ENCODE peak calls at places on chromosomes 4 and X, in four cellular contexts. L, K, M and Q are unnamed samples.

GRCh38 chr4:154329268-154329858 is 162.2 kb downstream of the DCHS2 start:
- DNase-seq in K (no peak), L (no peak), M (peak), Q (no peak)

GRCh38 chrX:133362538-133362937 is 52.8 kb downstream of the GPC4 start:
- DNase-seq in L (no peak), M (no peak), K (no peak), Q (no peak)

GRCh38 chr4:42672359-42673083 is 15.6 kb upstream of the ATP8A1 start:
- DNase-seq in L (no peak), M (no peak), K (no peak), Q (no peak)

GRCh38 chr4:125397226-125397625 is 82.5 kb downstream of the FAT4 start:
- DNase-seq in K (peak), L (no peak), M (no peak), Q (no peak)

GRCh38 chr4:120918788-120919187 is 3.7 kb downstream of the PRDM5 start:
- DNase-seq in L (no peak), K (no peak), M (no peak), Q (no peak)

GRCh38 chrX:2559124-2559523 is 58.3 kb upstream of the DHRSX start:
- DNase-seq in K (no peak), L (no peak), M (no peak), Q (no peak)

GRCh38 chrX:132612990-132613564 is 124.2 kb upstream of the MBNL3 start:
- DNase-seq in L (peak), M (peak), K (peak), Q (no peak)

GRCh38 chr4:141524116-141524515 is 112.3 kb upstream of the IL15 start:
- DNase-seq in K (no peak), M (no peak), L (no peak), Q (no peak)

GRCh38 chr4:179398414-179398813 is 1956.2 kb upstream of the AGA start:
- DNase-seq in M (no peak), L (no peak), K (no peak), Q (no peak)

GRCh38 chr4:26729547-26729946 is 131.1 kb upstream of the STIM2 start:
- DNase-seq in M (no peak), K (no peak), L (no peak), Q (no peak)

GRCh38 chrX:81263067-81263466 is 61.2 kb downstream of the SH3BGRL start:
- DNase-seq in M (no peak), K (no peak), L (no peak), Q (no peak)

GRCh38 chr4:80931645-80932215 is 98.8 kb upstream of the BMP3 start:
- DNase-seq in L (no peak), K (no peak), M (no peak), Q (no peak)

GRCh38 chr4:33649015-33649414 is 2595.3 kb downstream of the ARAP2 start:
- DNase-seq in M (peak), K (no peak), L (no peak), Q (no peak)

GRCh38 chrX:47958943-47959342 is 44.8 kb downstream of the ZNF182 start:
- DNase-seq in L (no peak), K (peak), M (no peak), Q (no peak)

GRCh38 chr4:11623726-11624037 is 195.0 kb upstream of the HS3ST1 start:
- DNase-seq in K (peak), L (peak), M (peak), Q (no peak)

GRCh38 chrX:151754042-151754419 is 19.5 kb downstream of the CNGA2 start:
- DNase-seq in K (no peak), L (no peak), M (peak), Q (no peak)

GRCh38 chr4:93825551-93826216 is 2.9 kb upstream of the ATOH1 start:
- DNase-seq in K (no peak), L (no peak), M (no peak), Q (no peak)

GRCh38 chr4:25160714-25161598 is 707 bp upstream of the SEPSECS start:
- DNase-seq in K (no peak), L (no peak), M (no peak), Q (no peak)

GRCh38 chr4:88792268-88792781 is 94.7 kb upstream of the NAP1L5 start:
- DNase-seq in L (no peak), M (peak), K (no peak), Q (peak)

DNA sequence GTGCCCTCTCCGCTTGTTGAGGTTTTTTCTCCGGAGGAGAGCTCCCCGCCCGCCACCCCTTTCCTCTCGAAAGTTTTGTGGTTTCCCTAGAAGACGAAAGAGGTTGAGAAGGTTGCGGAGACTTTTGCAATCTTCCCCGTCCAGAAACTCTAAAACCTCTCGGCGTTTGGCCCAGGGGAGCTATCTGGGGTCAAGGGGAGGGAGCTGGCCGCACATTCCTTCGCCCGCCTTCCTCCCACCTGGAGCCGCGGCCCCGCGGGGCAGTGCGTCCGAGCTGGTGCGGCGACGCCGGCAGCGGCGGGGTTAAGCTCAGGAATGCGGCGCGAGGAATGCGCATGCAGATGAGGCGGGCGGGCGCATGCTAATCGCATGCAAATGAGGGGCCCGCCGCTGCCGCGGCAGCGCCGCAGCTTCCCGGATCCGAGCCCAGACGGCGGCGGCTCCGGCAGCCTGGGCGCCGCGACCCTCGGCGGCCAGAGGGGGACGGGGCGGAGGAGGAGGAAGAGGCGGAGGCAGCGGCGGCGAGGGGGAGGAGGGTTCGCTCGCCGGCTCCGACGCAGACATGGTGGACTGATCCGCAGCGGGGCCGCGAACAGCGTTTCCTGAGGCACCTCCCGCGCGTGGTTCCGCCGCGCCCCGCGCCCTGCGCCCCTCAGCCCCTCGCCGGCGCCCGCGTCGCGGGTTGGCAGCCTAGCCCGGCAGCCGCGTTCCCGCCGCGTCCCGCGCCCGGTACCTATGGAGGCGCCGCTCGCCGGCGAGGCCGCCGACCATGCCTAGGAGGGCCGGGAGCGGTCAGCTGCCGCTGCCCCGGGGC is at the start of gene WWC2:
- DNase-seq in K (peak), M (peak), L (peak), Q (no peak)
- TF ChIP-seq MAX in K (no peak), M (peak), L (peak), Q (no peak)

GRCh38 chr4:184102488-184102887 is 115.2 kb downstream of the ENPP6 start:
- DNase-seq in M (no peak), L (no peak), K (no peak), Q (no peak)
- TF ChIP-seq MAX in M (no peak), L (no peak), K (no peak), Q (no peak)

GRCh38 chr4:54234497-54235205 is 5.6 kb downstream of the PDGFRA start:
- DNase-seq in M (no peak), L (no peak), K (no peak), Q (no peak)

GRCh38 chr4:54233128-54233696 is 4.1 kb downstream of the PDGFRA start:
- DNase-seq in K (peak), M (peak), L (peak), Q (no peak)

GRCh38 chr4:54231419-54232150 is 2.5 kb downstream of the PDGFRA start:
- DNase-seq in M (no peak), K (no peak), L (peak), Q (no peak)

GRCh38 chr4:54232151-54232688 is 3.1 kb downstream of the PDGFRA start:
- DNase-seq in M (no peak), L (no peak), K (no peak), Q (no peak)

GRCh38 chr4:54233697-54234496 is 4.8 kb downstream of the PDGFRA start:
- DNase-seq in L (peak), M (peak), K (peak), Q (no peak)
- TF ChIP-seq MAX in L (peak), M (no peak), K (no peak), Q (no peak)

GRCh38 chrX:54171527-54171926 is 11.5 kb downstream of the FAM120C start:
- DNase-seq in L (no peak), M (no peak), K (no peak), Q (no peak)
- TF ChIP-seq MAX in L (no peak), M (no peak), K (no peak), Q (no peak)

GRCh38 chr4:16269742-16270522 is 43.7 kb upstream of the TAPT1 start:
- DNase-seq in K (no peak), L (no peak), M (no peak), Q (no peak)
- TF ChIP-seq MAX in K (no peak), L (no peak), M (no peak), Q (no peak)

DNA sequence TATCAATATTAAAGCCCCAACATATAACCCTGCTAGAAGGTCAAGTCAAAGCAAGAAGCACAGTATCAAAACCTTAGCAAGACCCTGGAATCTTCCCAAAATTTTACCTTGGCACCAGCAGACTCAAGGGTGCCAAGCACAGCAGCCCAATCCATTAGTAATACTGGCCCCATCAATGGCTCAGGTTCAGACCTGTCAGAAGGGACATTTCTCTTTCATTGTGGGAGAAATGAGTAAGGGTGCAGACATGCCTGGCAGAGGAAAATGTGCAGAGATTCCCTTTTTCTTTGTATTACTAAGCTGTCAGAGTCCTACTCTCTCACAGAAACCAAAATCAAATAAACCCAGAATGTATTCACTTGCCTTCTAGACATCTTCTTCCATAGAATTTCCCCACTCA is 203.9 kb downstream of the EVC2 start:
- DNase-seq in M (no peak), K (no peak), L (no peak), Q (no peak)
- TF ChIP-seq MAX in M (no peak), K (no peak), L (no peak), Q (no peak)

DNA sequence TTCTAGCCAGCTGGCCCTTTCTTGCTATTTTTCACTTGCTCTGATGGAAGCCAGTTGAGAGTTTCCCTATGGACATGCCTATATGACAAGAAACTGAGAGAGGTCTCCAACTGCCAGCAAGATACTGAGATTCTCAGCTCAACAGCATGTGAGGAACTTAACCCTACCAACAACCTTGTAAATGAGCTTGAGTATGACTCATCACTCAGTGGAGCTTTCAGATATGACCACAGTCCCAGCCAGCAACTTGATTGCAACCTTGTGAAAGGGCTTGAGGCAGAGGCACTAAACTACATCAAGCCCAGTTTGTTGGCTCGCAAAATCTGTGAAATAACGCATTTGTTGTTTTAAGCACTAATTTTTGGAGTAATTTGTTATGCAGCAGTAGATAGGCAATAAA is 175.8 kb downstream of the COMMD8 start:
- DNase-seq in M (no peak), K (no peak), L (no peak), Q (peak)
- TF ChIP-seq MAX in M (no peak), K (no peak), L (no peak), Q (no peak)

GRCh38 chrX:13533726-13534125 is 35.7 kb upstream of the EGFL6 start:
- DNase-seq in M (peak), L (no peak), K (no peak), Q (no peak)
- TF ChIP-seq MAX in M (no peak), L (no peak), K (no peak), Q (no peak)

DNA sequence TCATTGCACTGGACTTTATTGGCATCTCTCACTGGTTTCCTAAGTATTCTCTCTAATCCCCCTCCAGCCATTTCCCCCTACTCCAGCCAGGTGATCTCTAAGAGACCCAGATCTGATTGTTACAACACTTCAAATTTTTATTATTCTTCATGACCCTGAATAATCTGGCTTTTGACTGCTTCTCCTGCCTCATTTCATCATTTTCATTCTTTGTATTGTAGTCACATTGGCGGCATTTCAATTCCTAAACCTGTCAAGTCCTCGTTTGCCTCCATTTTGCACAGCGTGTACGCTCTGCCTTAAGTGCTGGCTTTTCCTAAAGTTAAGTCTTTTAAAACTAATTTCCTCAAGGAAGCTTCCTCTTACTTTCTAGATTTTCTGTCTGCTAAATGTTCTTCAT is 31.6 kb downstream of the UBE2K start:
- DNase-seq in L (no peak), K (no peak), M (no peak), Q (no peak)
- TF ChIP-seq MAX in L (no peak), K (no peak), M (no peak), Q (no peak)